ENCODE peak calls at places on chromosomes 6 and 20, in nine cellular contexts. C is spleen, F is HCT116, R is Panc1, A is transverse colon, J is upper lobe of left lung, K is HepG2, N is sigmoid colon, S is GM23338. Q is an unnamed sample.

GRCh38 chr6:4931530-4932505 is 72.0 kb downstream of the RPP40 start:
- DNase-seq in C (no peak), R (no peak), A (peak; percentile 73), N (no peak), J (no peak), F (no peak), K (peak; percentile 74), S (peak; percentile 78), Q (no peak)

GRCh38 chr20:42204261-42204660 is 586.1 kb upstream of the CHD6 start:
- DNase-seq in K (peak; percentile 28), N (no peak), S (no peak), J (no peak), C (no peak), F (no peak), R (no peak), A (no peak), Q (no peak)

GRCh38 chr20:59571591-59572314 is 32.6 kb upstream of the PHACTR3 start:
- DNase-seq in J (peak; percentile 45), N (peak; percentile 80), C (peak; percentile 86), F (peak; percentile 12), S (peak; percentile 87), R (no peak), K (peak; percentile 51), A (peak; percentile 59), Q (peak; percentile 55)

GRCh38 chr20:49759266-49759950 is 45.7 kb upstream of the B4GALT5 start:
- DNase-seq in S (peak; percentile 31), C (no peak), J (no peak), K (no peak), N (no peak), F (no peak), R (no peak), A (no peak), Q (no peak)

GRCh38 chr6:156949376-156949775 is 172.2 kb downstream of the ARID1B start:
- DNase-seq in R (no peak), S (no peak), N (no peak), C (no peak), A (no peak), J (no peak), F (peak; percentile 43), K (no peak), Q (no peak)

GRCh38 chr6:108594640-108595039 is 33.9 kb downstream of the FOXO3 start:
- DNase-seq in N (no peak), R (no peak), J (no peak), K (no peak), S (no peak), A (no peak), C (no peak), F (no peak), Q (peak; percentile 88)

GRCh38 chr6:37525460-37526357 is 26.0 kb upstream of the CCDC167 start:
- DNase-seq in R (no peak), J (no peak), F (no peak), K (no peak), S (peak; percentile 81), C (no peak), N (no peak), A (no peak), Q (no peak)

GRCh38 chr6:8556370-8557018 is 121.1 kb upstream of the SLC35B3 start:
- DNase-seq in A (no peak), S (no peak), K (peak; percentile 35), F (peak; percentile 16), N (no peak), J (no peak), C (no peak), R (peak; percentile 64), Q (no peak)

GRCh38 chr6:16759181-16759645 is 2.0 kb downstream of the ATXN1 start:
- DNase-seq in C (no peak), S (peak; percentile 17), A (no peak), F (no peak), N (no peak), R (no peak), K (no peak), J (no peak), Q (no peak)

GRCh38 chr6:153595903-153596302 is 443.1 kb upstream of the OPRM1 start:
- DNase-seq in A (no peak), N (no peak), R (no peak), K (no peak), C (no peak), J (no peak), S (no peak), F (no peak), Q (no peak)

GRCh38 chr20:31695849-31696804 is 26.5 kb downstream of the BCL2L1 start:
- DNase-seq in F (peak; percentile 84), R (peak; percentile 100), N (no peak), J (no peak), A (peak; percentile 55), S (no peak), K (peak; percentile 100), C (no peak), Q (no peak)

GRCh38 chr20:58179432-58180099 is 48.9 kb downstream of the ANKRD60 start:
- DNase-seq in J (peak; percentile 95), F (no peak), R (no peak), N (peak; percentile 73), S (peak; percentile 80), A (peak; percentile 59), C (peak; percentile 91), K (peak; percentile 21), Q (peak; percentile 57)

GRCh38 chr20:48787861-48788375 is 39.9 kb downstream of the PREX1 start:
- DNase-seq in C (peak; percentile 42), F (no peak), N (peak; percentile 74), K (peak; percentile 17), S (no peak), A (no peak), R (no peak), J (no peak), Q (no peak)

GRCh38 chr20:38751360-38751976 is 3.2 kb downstream of the ACTR5 start:
- DNase-seq in S (peak; percentile 56), F (peak; percentile 27), K (peak; percentile 52), J (no peak), R (peak; percentile 43), C (no peak), N (no peak), A (no peak), Q (no peak)

GRCh38 chr20:2164421-2164820 is 62.8 kb downstream of the STK35 start:
- DNase-seq in A (no peak), N (no peak), C (no peak), F (no peak), J (no peak), S (no peak), R (no peak), K (no peak), Q (peak; percentile 13)

GRCh38 chr6:135592276-135592675 is 94.7 kb upstream of the AHI1 start:
- DNase-seq in S (no peak), J (no peak), N (no peak), R (no peak), K (no peak), F (no peak), C (no peak), A (no peak), Q (no peak)

GRCh38 chr20:16527438-16527837 is 45.8 kb downstream of the KIF16B start:
- DNase-seq in A (no peak), K (no peak), J (no peak), S (no peak), R (no peak), N (no peak), C (no peak), F (no peak), Q (no peak)

GRCh38 chr20:16531485-16531884 is 41.8 kb downstream of the KIF16B start:
- DNase-seq in J (no peak), N (no peak), A (no peak), C (no peak), S (no peak), F (no peak), K (no peak), R (no peak), Q (no peak)

GRCh38 chr20:16526433-16527380 is 46.5 kb downstream of the KIF16B start:
- DNase-seq in S (no peak), J (no peak), R (no peak), A (no peak), C (no peak), K (no peak), F (no peak), N (no peak), Q (no peak)

GRCh38 chr20:16530201-16530681 is 43.0 kb downstream of the KIF16B start:
- DNase-seq in F (peak; percentile 83), N (no peak), J (peak; percentile 56), K (peak; percentile 26), R (peak; percentile 88), A (peak; percentile 87), C (no peak), S (no peak), Q (peak; percentile 62)

GRCh38 chr20:16528078-16528477 is 45.2 kb downstream of the KIF16B start:
- DNase-seq in R (peak; percentile 89), S (no peak), A (peak; percentile 78), J (no peak), F (peak; percentile 81), N (no peak), C (no peak), K (peak; percentile 80), Q (peak; percentile 54)
- H3K4me3 ChIP-seq in R (no peak overlapping the region), S (no peak overlapping the region), A (no peak overlapping the region), J (no peak overlapping the region), F (no peak overlapping the region), N (no peak overlapping the region), C (no peak overlapping the region), K (no peak overlapping the region), Q (no peak overlapping the region)

DNA sequence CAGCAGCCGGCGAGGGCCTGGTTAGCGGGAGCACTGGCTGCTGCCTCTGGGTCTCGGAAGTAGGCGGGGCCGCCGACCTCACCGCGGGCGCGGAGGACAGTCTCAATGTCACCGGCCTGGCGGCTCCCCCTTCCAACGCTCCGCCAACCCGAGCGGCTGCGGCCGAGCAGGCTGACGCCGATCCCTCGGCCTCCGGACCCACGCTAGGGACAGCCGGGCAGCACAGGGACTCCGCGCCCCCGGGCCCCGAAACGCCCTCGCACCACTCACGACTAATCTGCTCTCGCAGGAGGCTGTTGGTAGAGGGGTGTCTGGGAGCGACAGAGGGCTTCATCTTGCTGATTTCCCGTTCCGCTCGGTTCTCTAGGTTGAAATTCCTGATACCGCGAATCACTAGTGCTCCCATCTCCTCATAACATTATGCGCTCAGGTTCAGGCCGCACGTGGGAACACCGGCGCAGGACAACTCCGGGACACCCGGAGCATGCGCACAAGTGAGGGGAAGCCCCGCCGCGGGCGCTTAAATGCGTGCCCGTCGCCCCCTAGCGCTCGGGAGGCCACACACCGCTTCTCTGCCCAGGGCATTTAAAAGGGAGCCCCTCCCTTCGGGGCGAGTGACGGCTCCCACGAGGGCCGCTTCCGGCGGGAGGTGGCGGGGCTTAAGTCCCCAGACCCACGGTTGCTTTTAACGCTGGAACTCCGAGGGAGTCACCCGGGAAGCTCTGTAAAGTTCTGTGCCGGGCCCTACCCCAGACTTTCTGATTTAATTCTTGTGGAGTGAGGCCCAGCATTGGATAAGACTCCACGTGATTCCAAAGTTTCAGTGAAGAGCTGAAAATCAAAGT is at the start of gene NDUFAF4:
- DNase-seq in F (peak; percentile 90), K (peak; percentile 92), S (peak; percentile 97), N (peak; percentile 98), C (peak; percentile 99), R (peak; percentile 79), A (peak; percentile 98), J (peak; percentile 98), Q (peak; percentile 98)
- TF ChIP-seq POLR2AphosphoS5 in F (peak; percentile 79), K (peak; percentile 90), S (peak; percentile 86), N (peak; percentile 80), C (peak; percentile 90), R (peak; percentile 62), A (peak; percentile 67), J (peak; percentile 73), Q (peak; percentile 49)

GRCh38 chr6:169250660-169251059 is 3.0 kb downstream of the THBS2 start:
- DNase-seq in K (no peak), R (no peak), F (peak; percentile 23), C (no peak), N (peak; percentile 85), S (peak; percentile 60), J (no peak), A (no peak), Q (peak; percentile 21)
- H3K4me3 ChIP-seq in K (no peak overlapping the region), R (no peak overlapping the region), F (no peak overlapping the region), C (no peak overlapping the region), N (peak overlapping the region; percentile 46), S (peak overlapping the region; percentile 54), J (no peak overlapping the region), A (no peak overlapping the region), Q (no peak overlapping the region)

GRCh38 chr20:21862958-21863357 is 157.5 kb downstream of the PAX1 start:
- DNase-seq in R (no peak), J (no peak), C (no peak), A (no peak), F (no peak), S (no peak), N (no peak), K (no peak), Q (no peak)
- TF ChIP-seq POLR2AphosphoS5 in R (no peak), J (no peak), C (no peak), A (no peak), F (no peak), S (no peak), N (no peak), K (no peak), Q (no peak)

Q was measured in stomach.